ENCODE peak calls at places on chromosomes 16 and 17, in six cellular contexts. One of them, this sample, is unnamed.

GRCh38 chr17:404703-405102 is 52.1 kb upstream of the RPH3AL start:
- DNase-seq in esophagus muscularis mucosa: no peak
- DNase-seq in prostate gland: no peak
- DNase-seq in sigmoid colon: no peak
- DNase-seq in K562: no peak
- DNase-seq in stomach: no peak
- DNase-seq in this sample: no peak

GRCh38 chr17:48791128-48792032 is 25.6 kb downstream of the TTLL6 start:
- DNase-seq in stomach: peak; percentile 89
- DNase-seq in esophagus muscularis mucosa: peak; percentile 94
- DNase-seq in prostate gland: peak; percentile 95
- DNase-seq in sigmoid colon: peak; percentile 86
- DNase-seq in K562: peak; percentile 70
- DNase-seq in this sample: peak; percentile 90

GRCh38 chr16:14029658-14030057 is 41.5 kb upstream of the MRTFB start:
- DNase-seq in sigmoid colon: no peak
- DNase-seq in stomach: no peak
- DNase-seq in esophagus muscularis mucosa: no peak
- DNase-seq in K562: no peak
- DNase-seq in prostate gland: no peak
- DNase-seq in this sample: no peak

GRCh38 chr17:80352216-80352895 is 62.6 kb upstream of the ENDOV start:
- DNase-seq in prostate gland: no peak
- DNase-seq in stomach: no peak
- DNase-seq in sigmoid colon: peak; percentile 54
- DNase-seq in K562: no peak
- DNase-seq in esophagus muscularis mucosa: no peak
- DNase-seq in this sample: no peak

GRCh38 chr16:30775381-30776099 is 11.5 kb downstream of the ZNF629 start:
- DNase-seq in prostate gland: peak; percentile 77
- DNase-seq in sigmoid colon: peak; percentile 91
- DNase-seq in esophagus muscularis mucosa: no peak
- DNase-seq in K562: peak; percentile 88
- DNase-seq in stomach: peak; percentile 77
- DNase-seq in this sample: peak; percentile 83

GRCh38 chr16:86970726-86971125 is 346.5 kb downstream of the C16orf95 start:
- DNase-seq in sigmoid colon: no peak
- DNase-seq in prostate gland: no peak
- DNase-seq in esophagus muscularis mucosa: no peak
- DNase-seq in K562: no peak
- DNase-seq in stomach: no peak
- DNase-seq in this sample: no peak

GRCh38 chr17:1469231-1469852 is 13.3 kb upstream of the CRK start:
- DNase-seq in esophagus muscularis mucosa: no peak
- DNase-seq in K562: no peak
- DNase-seq in prostate gland: no peak
- DNase-seq in sigmoid colon: no peak
- DNase-seq in stomach: no peak
- DNase-seq in this sample: no peak

GRCh38 chr17:2835791-2836190 is 39.6 kb downstream of the RAP1GAP2 start:
- DNase-seq in sigmoid colon: no peak
- DNase-seq in stomach: no peak
- DNase-seq in prostate gland: no peak
- DNase-seq in esophagus muscularis mucosa: no peak
- DNase-seq in K562: no peak
- DNase-seq in this sample: no peak

GRCh38 chr17:34683390-34683789 is 104.0 kb downstream of the TMEM132E start:
- DNase-seq in prostate gland: no peak
- DNase-seq in K562: no peak
- DNase-seq in esophagus muscularis mucosa: no peak
- DNase-seq in stomach: no peak
- DNase-seq in sigmoid colon: no peak
- DNase-seq in this sample: no peak

GRCh38 chr17:17227608-17228520 is 9.1 kb downstream of the FLCN start:
- DNase-seq in K562: peak; percentile 29
- DNase-seq in stomach: peak; percentile 67
- DNase-seq in prostate gland: peak; percentile 70
- DNase-seq in esophagus muscularis mucosa: no peak
- DNase-seq in sigmoid colon: peak; percentile 53
- DNase-seq in this sample: no peak

GRCh38 chr17:954431-955164 is 25.0 kb downstream of the NXN start:
- DNase-seq in sigmoid colon: no peak
- DNase-seq in esophagus muscularis mucosa: no peak
- DNase-seq in stomach: no peak
- DNase-seq in K562: no peak
- DNase-seq in prostate gland: no peak
- DNase-seq in this sample: no peak

GRCh38 chr17:34930283-34930682 is 31.0 kb downstream of the CCT6B start:
- DNase-seq in esophagus muscularis mucosa: no peak
- DNase-seq in sigmoid colon: no peak
- DNase-seq in prostate gland: no peak
- DNase-seq in stomach: no peak
- DNase-seq in K562: no peak
- DNase-seq in this sample: no peak

GRCh38 chr17:56230660-56231059 is 77.4 kb downstream of the ANKFN1 start:
- DNase-seq in sigmoid colon: no peak
- DNase-seq in esophagus muscularis mucosa: no peak
- DNase-seq in stomach: no peak
- DNase-seq in K562: no peak
- DNase-seq in prostate gland: no peak
- DNase-seq in this sample: no peak

GRCh38 chr17:36851230-36851629 is 86.0 kb upstream of the LHX1 start:
- DNase-seq in K562: no peak
- DNase-seq in stomach: no peak
- DNase-seq in prostate gland: no peak
- DNase-seq in sigmoid colon: no peak
- DNase-seq in esophagus muscularis mucosa: no peak
- DNase-seq in this sample: no peak

GRCh38 chr16:19884611-19885455 is at the start of gene GPRC5B:
- DNase-seq in sigmoid colon: peak; percentile 77
- DNase-seq in prostate gland: peak; percentile 43
- DNase-seq in K562: peak; percentile 91
- DNase-seq in stomach: peak; percentile 60
- DNase-seq in esophagus muscularis mucosa: no peak
- DNase-seq in this sample: peak; percentile 34

GRCh38 chr16:28192811-28193529 is 18.8 kb downstream of the XPO6 start:
- DNase-seq in esophagus muscularis mucosa: no peak
- DNase-seq in K562: no peak
- DNase-seq in sigmoid colon: no peak
- DNase-seq in prostate gland: no peak
- DNase-seq in stomach: peak; percentile 42
- DNase-seq in this sample: peak; percentile 65

GRCh38 chr16:4010225-4011158 is 105.8 kb downstream of the ADCY9 start:
- DNase-seq in prostate gland: no peak
- DNase-seq in esophagus muscularis mucosa: no peak
- DNase-seq in stomach: no peak
- DNase-seq in sigmoid colon: no peak
- DNase-seq in K562: no peak
- DNase-seq in this sample: no peak

GRCh38 chr16:1537763-1538289 is 4.4 kb downstream of the TMEM204 start:
- DNase-seq in K562: no peak
- DNase-seq in stomach: no peak
- DNase-seq in sigmoid colon: no peak
- DNase-seq in esophagus muscularis mucosa: no peak
- DNase-seq in prostate gland: no peak
- DNase-seq in this sample: no peak

GRCh38 chr17:49291929-49292328 is 61.3 kb upstream of the PHOSPHO1 start:
- DNase-seq in sigmoid colon: no peak
- DNase-seq in stomach: no peak
- DNase-seq in K562: no peak
- DNase-seq in prostate gland: no peak
- DNase-seq in esophagus muscularis mucosa: no peak
- DNase-seq in this sample: no peak

GRCh38 chr17:61254894-61255293 is 144.7 kb upstream of the TBX2 start:
- DNase-seq in sigmoid colon: no peak
- DNase-seq in K562: no peak
- DNase-seq in prostate gland: no peak
- DNase-seq in esophagus muscularis mucosa: no peak
- DNase-seq in stomach: no peak
- DNase-seq in this sample: no peak

DNA sequence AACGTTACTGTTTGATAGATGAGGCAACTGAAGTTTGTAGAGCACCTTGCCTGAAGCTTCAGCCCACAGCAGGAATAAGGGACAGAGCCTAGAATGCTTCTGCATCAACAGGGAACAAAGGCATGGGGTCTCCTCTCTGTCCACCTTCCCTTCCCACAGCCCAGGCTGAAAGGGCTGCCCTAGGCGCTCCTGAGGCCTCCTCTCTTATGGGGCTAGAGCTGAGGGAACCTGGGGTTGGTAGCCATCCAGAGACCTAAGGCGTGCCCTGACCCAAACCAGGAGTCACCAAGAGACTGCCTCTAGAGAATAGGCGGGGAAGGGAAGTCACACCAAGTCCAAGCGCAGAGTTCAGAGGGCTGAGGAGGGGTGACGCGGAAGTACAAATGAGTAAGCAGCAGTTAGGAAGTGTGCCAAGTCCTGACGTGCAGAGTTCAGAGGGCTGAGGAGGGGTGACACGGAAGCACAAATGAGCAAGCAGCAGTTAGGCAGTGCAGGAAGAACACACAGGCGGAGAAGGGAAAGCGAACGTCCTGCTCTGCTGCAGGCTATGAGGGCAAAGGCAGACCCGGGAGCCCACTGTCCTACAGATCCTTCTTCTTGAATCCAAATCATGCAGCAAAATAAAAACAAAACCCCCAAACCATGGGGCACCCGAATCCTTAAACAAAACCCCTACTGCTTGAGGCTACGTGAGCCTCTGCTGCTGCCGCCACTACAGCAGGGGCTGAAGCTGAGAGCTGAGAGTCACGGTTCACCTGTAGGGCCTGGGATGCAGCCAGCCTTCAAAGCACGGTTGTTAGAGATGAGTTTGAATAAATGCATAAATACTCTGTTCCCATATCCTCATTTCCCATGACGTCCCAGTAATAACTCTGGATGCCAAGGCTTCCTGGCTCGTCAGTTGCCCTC is 2.7 kb upstream of the SPG7 start:
- DNase-seq in sigmoid colon: peak; percentile 91
- DNase-seq in esophagus muscularis mucosa: peak; percentile 97
- DNase-seq in prostate gland: peak; percentile 26
- DNase-seq in K562: peak; percentile 73
- DNase-seq in stomach: peak; percentile 97
- DNase-seq in this sample: peak; percentile 97
- TF ChIP-seq POLR2A in sigmoid colon: peak; percentile 65
- TF ChIP-seq POLR2A in esophagus muscularis mucosa: no peak
- TF ChIP-seq POLR2A in prostate gland: no peak
- TF ChIP-seq POLR2A in K562: peak; percentile 94
- TF ChIP-seq POLR2A in stomach: no peak
- TF ChIP-seq POLR2A in this sample: peak; percentile 97

DNA sequence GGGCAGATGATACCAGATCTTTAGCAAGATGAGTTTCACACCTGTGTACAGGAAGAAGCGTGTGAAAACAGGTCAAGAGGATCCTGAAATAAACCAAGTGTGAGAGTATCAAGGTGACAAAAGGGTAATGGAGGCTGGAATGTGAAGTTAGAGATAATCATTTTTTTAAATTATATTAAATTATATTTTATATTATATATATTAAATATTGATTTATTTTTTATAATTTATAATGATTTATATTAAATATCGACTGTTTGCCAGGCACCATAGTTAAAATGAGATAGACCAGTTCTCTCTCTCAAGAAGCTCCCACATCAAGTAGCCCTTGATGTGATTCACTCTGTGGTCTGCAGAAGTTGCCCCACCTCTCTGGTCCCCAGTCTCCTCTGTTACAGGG is 360.2 kb upstream of the HSBP1 start:
- DNase-seq in K562: no peak
- DNase-seq in sigmoid colon: no peak
- DNase-seq in stomach: no peak
- DNase-seq in prostate gland: no peak
- DNase-seq in esophagus muscularis mucosa: no peak
- DNase-seq in this sample: no peak
- H3K4me3 ChIP-seq in K562: no peak overlapping the region
- H3K4me3 ChIP-seq in sigmoid colon: no peak overlapping the region
- H3K4me3 ChIP-seq in stomach: no peak overlapping the region
- H3K4me3 ChIP-seq in prostate gland: no peak overlapping the region
- H3K4me3 ChIP-seq in esophagus muscularis mucosa: no peak overlapping the region
- H3K4me3 ChIP-seq in this sample: no peak overlapping the region

GRCh38 chr17:42312035-42312284 is 23.7 kb downstream of the STAT5A start:
- DNase-seq in prostate gland: no peak
- DNase-seq in stomach: no peak
- DNase-seq in K562: no peak
- DNase-seq in sigmoid colon: no peak
- DNase-seq in esophagus muscularis mucosa: no peak
- DNase-seq in this sample: no peak

GRCh38 chr17:42313773-42314566 is 25.7 kb downstream of the STAT5A start:
- DNase-seq in sigmoid colon: no peak
- DNase-seq in stomach: no peak
- DNase-seq in esophagus muscularis mucosa: no peak
- DNase-seq in K562: peak; percentile 34
- DNase-seq in prostate gland: no peak
- DNase-seq in this sample: no peak

GRCh38 chr17:42311240-42312034 is 23.1 kb downstream of the STAT5A start:
- DNase-seq in K562: peak; percentile 61
- DNase-seq in stomach: peak; percentile 57
- DNase-seq in esophagus muscularis mucosa: no peak
- DNase-seq in prostate gland: peak; percentile 65
- DNase-seq in sigmoid colon: peak; percentile 99
- DNase-seq in this sample: peak; percentile 78

GRCh38 chr17:42313389-42313772 is 25.1 kb downstream of the STAT5A start:
- DNase-seq in K562: no peak
- DNase-seq in esophagus muscularis mucosa: no peak
- DNase-seq in sigmoid colon: no peak
- DNase-seq in stomach: no peak
- DNase-seq in prostate gland: no peak
- DNase-seq in this sample: no peak

DNA sequence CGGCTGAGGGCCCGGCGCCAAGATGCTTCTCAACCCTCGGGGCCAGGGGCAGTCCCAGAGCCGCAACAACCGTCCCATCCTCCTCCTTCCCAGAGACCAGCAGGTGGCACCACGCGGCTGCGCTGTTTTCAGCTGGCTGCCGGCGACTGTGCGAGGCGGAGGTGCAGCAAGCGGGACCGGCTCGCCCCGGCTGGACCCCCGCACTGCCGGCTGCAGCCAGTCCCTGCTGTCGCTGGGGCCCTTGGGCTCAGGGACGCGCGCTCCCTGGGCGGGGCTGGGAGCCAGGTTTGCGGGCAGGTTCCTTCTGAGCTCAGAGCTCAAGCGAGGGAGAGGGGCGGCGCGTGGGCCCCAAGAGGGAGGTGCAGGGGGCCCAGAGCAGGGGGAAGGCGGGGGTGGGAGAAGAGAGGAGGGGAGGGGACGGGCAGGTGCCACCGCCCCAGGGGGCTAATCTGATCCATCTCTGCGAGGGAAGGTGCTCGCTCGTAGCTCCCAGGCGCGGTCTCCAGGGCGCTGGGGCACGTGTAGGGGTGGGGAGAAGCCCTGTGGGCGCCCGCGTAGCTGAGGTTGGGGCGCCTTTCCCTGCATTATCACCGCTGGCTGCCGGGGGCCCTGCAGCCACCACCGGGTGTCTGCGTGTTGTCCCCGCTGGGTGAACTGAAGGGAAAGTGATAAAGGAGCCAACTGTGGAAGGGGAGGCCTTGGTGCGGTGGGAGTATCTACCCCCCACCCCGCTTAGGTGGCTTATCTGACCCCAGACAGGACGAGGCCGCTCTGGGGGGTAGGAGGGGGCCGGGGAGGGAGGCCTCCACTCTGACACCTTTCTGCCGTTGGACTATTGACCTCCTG is 24.2 kb downstream of the STAT5A start:
- DNase-seq in sigmoid colon: peak; percentile 96
- DNase-seq in prostate gland: peak; percentile 78
- DNase-seq in K562: peak; percentile 89
- DNase-seq in stomach: peak; percentile 80
- DNase-seq in esophagus muscularis mucosa: no peak
- DNase-seq in this sample: peak; percentile 83
- TF ChIP-seq POLR2AphosphoS5 in sigmoid colon: peak; percentile 67
- TF ChIP-seq POLR2AphosphoS5 in prostate gland: peak; percentile 52
- TF ChIP-seq POLR2AphosphoS5 in K562: peak; percentile 93
- TF ChIP-seq POLR2AphosphoS5 in stomach: peak; percentile 78
- TF ChIP-seq POLR2AphosphoS5 in esophagus muscularis mucosa: peak; percentile 67
- TF ChIP-seq POLR2AphosphoS5 in this sample: peak; percentile 35

GRCh38 chr17:76893623-76894358 is 25.6 kb downstream of the MGAT5B start:
- DNase-seq in prostate gland: no peak
- DNase-seq in stomach: no peak
- DNase-seq in esophagus muscularis mucosa: no peak
- DNase-seq in sigmoid colon: no peak
- DNase-seq in K562: no peak
- DNase-seq in this sample: no peak
- TF ChIP-seq POLR2A in prostate gland: no peak
- TF ChIP-seq POLR2A in stomach: no peak
- TF ChIP-seq POLR2A in esophagus muscularis mucosa: no peak
- TF ChIP-seq POLR2A in sigmoid colon: no peak
- TF ChIP-seq POLR2A in K562: no peak
- TF ChIP-seq POLR2A in this sample: no peak

This sample was measured in transverse colon.